ENCODE peak calls at places on chromosomes 11 and 22, in five cellular contexts. I is NCI-H774, D is GM23338, E is ELR, Q is NCI-H1092 treated with DMSO at 0.1 percent for 48 hours. S is an unnamed sample.

GRCh38 chr11:1356007-1356435 is 33.7 kb upstream of the BRSK2 start:
- DNase-seq in E (no peak), Q (no peak), D (no peak), I (no peak), S (no peak)

GRCh38 chr11:129705341-129705740 is 110.3 kb upstream of the TMEM45B start:
- DNase-seq in I (no peak), E (no peak), D (no peak), Q (no peak), S (no peak)

GRCh38 chr22:22895776-22896445 is 8.3 kb downstream of the IGLL5 start:
- DNase-seq in I (no peak), D (no peak), E (no peak), Q (no peak), S (no peak)

GRCh38 chr22:50733521-50734342 is 4.3 kb upstream of the ACR start:
- DNase-seq in Q (no peak), D (no peak), I (no peak), E (peak), S (peak)

GRCh38 chr22:32042924-32043323 is at the start of gene SLC5A1:
- DNase-seq in E (no peak), Q (peak), D (peak), I (peak), S (no peak)

GRCh38 chr22:24965822-24966626 is 13.5 kb downstream of the KIAA1671 start:
- DNase-seq in E (no peak), Q (no peak), I (no peak), D (no peak), S (no peak)

GRCh38 chr11:117902001-117902855 is 25.8 kb upstream of the FXYD6 start:
- DNase-seq in Q (no peak), E (no peak), I (no peak), D (no peak), S (no peak)

GRCh38 chr11:64916040-64916847 is 765 bp downstream of the ATG2A start:
- DNase-seq in D (peak), E (peak), Q (peak), I (no peak), S (peak)

GRCh38 chr11:58334708-58335107 is 24.2 kb downstream of the OR5B17 start:
- DNase-seq in Q (no peak), E (peak), I (no peak), D (no peak), S (peak)

GRCh38 chr11:93842461-93842860 is 8.0 kb downstream of the VSTM5 start:
- DNase-seq in E (peak), D (no peak), I (no peak), Q (no peak), S (peak)

GRCh38 chr11:134531331-134532135 is 119.5 kb upstream of the B3GAT1 start:
- DNase-seq in I (no peak), Q (no peak), E (no peak), D (no peak), S (no peak)

GRCh38 chr22:38465673-38466490 is 2.0 kb upstream of the KDELR3 start:
- DNase-seq in Q (no peak), I (no peak), D (no peak), E (no peak), S (no peak)

GRCh38 chr11:115153731-115154354 is 350.4 kb downstream of the CADM1 start:
- DNase-seq in I (no peak), Q (no peak), E (no peak), D (no peak), S (no peak)

GRCh38 chr11:123536690-123537437 is 106.8 kb downstream of the GRAMD1B start:
- DNase-seq in D (peak), I (no peak), E (peak), Q (no peak), S (no peak)

GRCh38 chr11:94574193-94574961 is 7.2 kb downstream of the PIWIL4 start:
- DNase-seq in D (no peak), Q (no peak), E (peak), I (no peak), S (peak)

GRCh38 chr22:44486538-44486937 is 11.5 kb downstream of the RTL6 start:
- DNase-seq in E (peak), D (no peak), I (no peak), Q (no peak), S (no peak)

GRCh38 chr11:1117970-1118369 is 39.8 kb upstream of the MUC5AC start:
- DNase-seq in Q (no peak), D (no peak), I (no peak), E (no peak), S (no peak)

GRCh38 chr22:44331881-44332714 is 19.3 kb upstream of the SHISAL1 start:
- DNase-seq in I (no peak), E (peak), Q (peak), D (peak), S (no peak)

GRCh38 chr11:56066980-56067379 is 26.1 kb upstream of the OR8I2 start:
- DNase-seq in Q (no peak), I (no peak), E (no peak), D (no peak), S (no peak)

GRCh38 chr11:47186937-47187681 is 875 bp upstream of the PACSIN3 start:
- DNase-seq in D (peak), Q (no peak), E (peak), I (no peak), S (peak)

GRCh38 chr11:97234016-97234415 is 844.2 kb downstream of the JRKL start:
- DNase-seq in D (no peak), Q (no peak), I (no peak), E (no peak), S (no peak)

GRCh38 chr22:46069518-46070214 is 80.7 kb upstream of the PPARA start:
- DNase-seq in D (no peak), E (peak), Q (no peak), I (peak), S (peak)

GRCh38 chr22:41482319-41482935 is 13.5 kb downstream of the ACO2 start:
- DNase-seq in E (peak), D (peak), I (no peak), Q (no peak), S (peak)

GRCh38 chr22:45455621-45456020 is 42.1 kb downstream of the RIBC2 start:
- DNase-seq in D (no peak), I (no peak), E (no peak), Q (no peak), S (no peak)

GRCh38 chr11:95135155-95135554 is 45.5 kb downstream of the ENDOD1 start:
- DNase-seq in E (no peak), I (no peak), Q (no peak), D (no peak), S (no peak)

GRCh38 chr11:78469905-78470304 is 52.3 kb upstream of the GAB2 start:
- DNase-seq in D (no peak), I (no peak), E (no peak), Q (no peak), S (no peak)

GRCh38 chr11:12137005-12137690 is 26.8 kb downstream of the MICAL2 start:
- DNase-seq in E (no peak), D (no peak), I (no peak), Q (no peak), S (no peak)

GRCh38 chr22:46916886-46917625 is 154.6 kb downstream of the TBC1D22A start:
- DNase-seq in E (no peak), Q (no peak), I (no peak), D (no peak), S (no peak)

GRCh38 chr11:61751384-61751783 is 1.1 kb upstream of the MYRF start:
- DNase-seq in E (no peak), D (no peak), Q (no peak), I (no peak), S (no peak)

GRCh38 chr11:639324-639977 is 2.4 kb downstream of the DRD4 start:
- DNase-seq in Q (no peak), D (no peak), I (no peak), E (no peak), S (no peak)

S was measured in HCEC 1CT.